ENCODE peak calls at places on chromosomes 6 and 20, in six cellular contexts. C is NCI-H510A treated with DMSO at 0.1 percent for 48 hours; Q is NCI-H345; U is naive thymus-derived CD8-positive, alpha-beta T cell; F is kidney epithelial cell; R is HEK293T. D is an unnamed sample.

GRCh38 chr6:41039060-41039998 is at the start of gene UNC5CL:
- DNase-seq in Q (peak; percentile 33), F (no peak), R (peak; percentile 67), C (peak; percentile 60), U (peak; percentile 33), D (no peak)

GRCh38 chr6:158703840-158704822 is 54.3 kb downstream of the SYTL3 start:
- DNase-seq in C (peak; percentile 43), Q (peak; percentile 58), R (peak; percentile 95), F (no peak), U (peak; percentile 60), D (peak; percentile 61)

GRCh38 chr20:19937651-19938420 is 79.3 kb upstream of the NAA20 start:
- DNase-seq in U (no peak), R (no peak), C (no peak), Q (no peak), F (no peak), D (no peak)

GRCh38 chr20:17571153-17571527 is 1.3 kb downstream of the DSTN start:
- DNase-seq in Q (no peak), U (no peak), R (no peak), F (no peak), C (no peak), D (no peak)

GRCh38 chr6:140182819-140183218 is 808.4 kb upstream of the CITED2 start:
- DNase-seq in C (no peak), Q (no peak), F (no peak), U (no peak), R (no peak), D (no peak)

GRCh38 chr20:57370316-57370715 is 19.3 kb downstream of the RAE1 start:
- DNase-seq in C (no peak), F (no peak), Q (no peak), U (no peak), R (no peak), D (no peak)

GRCh38 chr6:4644962-4645361 is 131.2 kb upstream of the CDYL start:
- DNase-seq in R (no peak), C (no peak), F (no peak), U (no peak), Q (no peak), D (no peak)

GRCh38 chr6:169911264-169912263 is 160.1 kb downstream of the ERMARD start:
- DNase-seq in C (no peak), R (no peak), U (no peak), F (no peak), Q (no peak), D (no peak)

GRCh38 chr20:19008497-19008896 is 194.9 kb downstream of the SCP2D1 start:
- DNase-seq in F (no peak), R (no peak), C (no peak), Q (no peak), U (no peak), D (no peak)

GRCh38 chr6:159828074-159828473 is 28.0 kb downstream of the PNLDC1 start:
- DNase-seq in C (no peak), R (no peak), Q (no peak), U (no peak), F (no peak), D (no peak)

GRCh38 chr6:345747-346388 is 45.7 kb upstream of the IRF4 start:
- DNase-seq in F (no peak), R (no peak), C (no peak), Q (no peak), U (no peak), D (no peak)

GRCh38 chr6:146905313-146905712 is 298.9 kb upstream of the STXBP5 start:
- DNase-seq in C (no peak), Q (peak; percentile 26), F (no peak), U (no peak), R (no peak), D (no peak)

GRCh38 chr6:34391023-34391485 is 1.4 kb downstream of the NUDT3 start:
- DNase-seq in R (peak; percentile 32), U (no peak), F (no peak), C (peak; percentile 64), Q (peak; percentile 22), D (no peak)

GRCh38 chr6:140441256-140441655 is 1066.8 kb upstream of the CITED2 start:
- DNase-seq in R (peak; percentile 52), C (no peak), U (no peak), F (no peak), Q (peak; percentile 20), D (peak; percentile 48)

GRCh38 chr6:147382945-147383554 is 125.4 kb upstream of the SAMD5 start:
- DNase-seq in U (no peak), Q (no peak), F (no peak), R (peak; percentile 20), C (no peak), D (peak; percentile 4)

GRCh38 chr6:22756365-22756764 is 187.0 kb downstream of the HDGFL1 start:
- DNase-seq in C (no peak), U (no peak), R (no peak), F (peak; percentile 47), Q (no peak), D (no peak)

GRCh38 chr20:43583982-43584432 is 6.7 kb upstream of the IFT52 start:
- DNase-seq in F (peak; percentile 93), R (no peak), Q (peak; percentile 46), U (no peak), C (peak; percentile 34), D (no peak)

GRCh38 chr6:25278914-25279747 is at the start of gene CARMIL1:
- DNase-seq in Q (peak; percentile 93), R (peak; percentile 89), C (peak; percentile 93), F (no peak), U (peak; percentile 65), D (peak; percentile 69)

GRCh38 chr6:155765275-155766194 is 309.9 kb upstream of the NOX3 start:
- DNase-seq in R (no peak), U (no peak), Q (no peak), F (no peak), C (no peak), D (no peak)

GRCh38 chr6:133710826-133711225 is 178.1 kb upstream of the TCF21 start:
- DNase-seq in F (no peak), U (no peak), R (no peak), Q (no peak), C (no peak), D (no peak)

GRCh38 chr20:10075606-10076005 is 40.8 kb downstream of the ANKEF1 start:
- DNase-seq in F (no peak), Q (no peak), C (no peak), U (no peak), R (no peak), D (no peak)

GRCh38 chr6:157267654-157268053 is 55.7 kb downstream of the TMEM242 start:
- DNase-seq in Q (no peak), C (no peak), R (no peak), U (no peak), F (no peak), D (no peak)

GRCh38 chr20:63061051-63061531 is 54.3 kb upstream of the BHLHE23 start:
- DNase-seq in C (no peak), Q (no peak), R (no peak), F (no peak), U (no peak), D (no peak)

GRCh38 chr20:63544241-63544957 is 3.1 kb downstream of the SRMS start:
- DNase-seq in Q (no peak), F (no peak), U (no peak), R (no peak), C (no peak), D (no peak)

GRCh38 chr6:100296810-100297544 is 167.7 kb downstream of the SIM1 start:
- DNase-seq in U (no peak), F (peak; percentile 44), R (no peak), Q (no peak), C (peak; percentile 20), D (no peak)

GRCh38 chr6:167476844-167477595 is 152.1 kb downstream of the TTLL2 start:
- DNase-seq in F (no peak), R (no peak), U (no peak), C (no peak), Q (no peak), D (no peak)